ENCODE peak calls at places on chromosomes 1 and 21, in four cellular contexts. L is right lobe of liver, V is IMR-90, P is suprapubic skin. J is an unnamed sample.
A peak's percentile ranks its signal among the peaks of the same experiment; 100 is the strongest.

GRCh38 chr1:8115031-8115768 is 89.1 kb upstream of the ERRFI1 start:
- DNase-seq in V (no peak), L (no peak), P (no peak), J (no peak)

GRCh38 chr1:159938221-159938852 is 7.1 kb downstream of the IGSF9 start:
- DNase-seq in L (no peak), V (no peak), P (no peak), J (no peak)

GRCh38 chr1:74517599-74518051 is 5.2 kb upstream of the LRRC53 start:
- DNase-seq in L (no peak), P (no peak), V (no peak), J (no peak)

GRCh38 chr1:2807678-2808385 is 6.3 kb upstream of the TTC34 start:
- DNase-seq in L (no peak), P (no peak), V (no peak), J (no peak)

GRCh38 chr1:99674665-99675064 is 28.8 kb downstream of the PALMD start:
- DNase-seq in V (peak; percentile 44), L (no peak), P (no peak), J (no peak)

GRCh38 chr1:2174348-2175054 is 20.1 kb downstream of the FAAP20 start:
- DNase-seq in V (peak; percentile 54), L (no peak), P (no peak), J (no peak)

GRCh38 chr1:50110084-50110615 is 1.4 kb downstream of the ELAVL4 start:
- DNase-seq in P (no peak), L (no peak), V (no peak), J (no peak)

GRCh38 chr21:32256873-32257620 is 21.8 kb downstream of the MIS18A start:
- DNase-seq in P (peak; percentile 90), L (peak; percentile 54), V (peak; percentile 91), J (peak; percentile 82)

GRCh38 chr1:227946624-227947424 is 908 bp downstream of the WNT9A start:
- DNase-seq in V (peak; percentile 46), P (peak; percentile 75), L (peak; percentile 76), J (no peak)

DNA sequence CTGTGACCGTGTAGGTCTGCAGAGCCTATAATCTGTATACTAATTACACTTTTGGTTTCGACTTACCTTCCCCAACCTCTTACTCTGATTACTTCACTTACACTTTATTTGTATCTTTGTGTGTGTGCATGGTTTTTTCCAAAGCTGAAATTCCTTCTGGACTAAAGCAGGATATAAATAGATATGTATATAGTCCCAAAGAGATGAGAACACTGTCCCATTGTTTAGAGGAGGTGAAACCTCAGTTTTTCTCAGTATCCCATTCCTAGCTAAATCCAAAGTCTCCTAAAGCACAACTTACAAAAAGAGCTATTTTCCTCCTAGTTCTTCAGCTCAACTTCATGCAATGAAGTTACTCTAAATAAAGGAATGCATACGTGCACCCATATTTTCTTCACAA is 442.2 kb downstream of the SMYD3 start:
- DNase-seq in L (no peak), V (no peak), P (no peak), J (no peak)
- TF ChIP-seq POLR2A in L (no peak), V (no peak), P (no peak), J (no peak)

GRCh38 chr1:154154534-154155181 is at the start of gene NUP210L:
- DNase-seq in V (peak; percentile 89), L (peak; percentile 55), P (no peak), J (no peak)
- H3K4me3 ChIP-seq in V (peak within 1 kb of the TSS; percentile 28), L (no peak within 1 kb of the TSS), P (no peak within 1 kb of the TSS), J (no peak within 1 kb of the TSS)

DNA sequence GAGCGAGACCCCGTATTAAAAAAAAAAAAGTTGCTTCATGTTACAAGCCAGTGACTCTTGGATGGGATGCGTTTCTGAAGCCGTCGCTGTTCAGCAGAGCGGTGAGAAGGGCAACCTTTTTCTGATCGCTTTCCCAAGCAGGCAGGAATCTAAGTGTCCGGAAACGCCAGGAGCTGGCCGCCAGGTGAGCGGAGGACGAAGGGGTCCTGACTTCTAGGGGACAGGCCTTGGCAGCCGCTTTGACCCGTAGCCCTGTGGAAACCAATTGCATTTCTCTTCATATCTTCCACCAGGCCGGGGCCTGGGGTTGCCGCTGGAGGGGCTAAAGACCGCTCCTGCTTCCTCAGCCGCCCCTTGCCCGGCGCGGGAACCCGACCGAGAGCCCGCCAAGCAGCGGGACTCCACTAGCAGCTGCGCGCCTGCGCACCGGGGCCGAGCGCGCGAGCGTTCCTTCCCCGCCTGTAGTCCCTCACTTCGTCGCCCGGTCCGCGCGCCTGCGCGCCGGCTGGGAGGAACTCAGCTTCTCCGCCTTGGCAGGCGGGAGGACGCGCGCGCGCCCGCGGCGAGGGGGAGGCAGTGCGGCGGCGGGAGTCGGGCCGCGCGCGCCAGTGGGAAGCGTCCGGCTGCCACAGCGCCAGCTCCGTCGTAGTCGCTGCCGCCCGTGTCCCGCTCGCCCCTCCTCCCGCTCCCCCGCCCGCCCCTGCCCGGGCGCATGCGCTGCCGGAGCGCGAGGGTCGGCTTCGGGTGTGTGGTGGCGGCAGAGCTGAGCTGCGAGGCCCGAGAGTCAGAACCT is at the start of gene SPEN:
- DNase-seq in L (peak; percentile 99), V (peak; percentile 96), P (peak; percentile 98), J (peak; percentile 99)
- TF ChIP-seq POLR2A in L (peak; percentile 90), V (peak; percentile 61), P (peak; percentile 58), J (no peak)

GRCh38 chr1:78003070-78003751 is 1.5 kb upstream of the DNAJB4 start:
- DNase-seq in L (no peak), V (no peak), P (no peak), J (no peak)
- H3K4me3 ChIP-seq in L (no peak overlapping the region), V (no peak overlapping the region), P (no peak overlapping the region), J (no peak overlapping the region)

DNA sequence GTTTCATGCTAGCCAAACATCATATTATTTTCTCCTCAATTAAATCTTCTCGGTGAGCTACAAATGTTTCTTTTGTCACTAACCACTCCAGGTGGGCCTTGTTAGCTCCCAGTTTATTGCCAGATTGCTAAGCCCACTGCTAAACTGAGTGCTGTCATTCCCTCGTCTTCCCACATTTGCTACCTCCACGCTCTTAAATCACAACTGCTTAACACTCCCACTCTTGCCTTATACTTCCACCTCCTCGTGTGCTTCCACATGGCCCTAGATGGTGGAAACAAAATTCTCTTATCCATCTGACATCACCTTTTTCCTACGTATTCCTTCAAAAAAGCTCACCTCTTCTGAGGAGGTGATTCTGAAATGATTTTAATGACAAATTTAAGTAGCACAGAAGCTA is 34.6 kb upstream of the AKT3 start:
- DNase-seq in L (no peak), V (no peak), P (no peak), J (no peak)
- TF ChIP-seq POLR2A in L (no peak), V (no peak), P (no peak), J (no peak)

DNA sequence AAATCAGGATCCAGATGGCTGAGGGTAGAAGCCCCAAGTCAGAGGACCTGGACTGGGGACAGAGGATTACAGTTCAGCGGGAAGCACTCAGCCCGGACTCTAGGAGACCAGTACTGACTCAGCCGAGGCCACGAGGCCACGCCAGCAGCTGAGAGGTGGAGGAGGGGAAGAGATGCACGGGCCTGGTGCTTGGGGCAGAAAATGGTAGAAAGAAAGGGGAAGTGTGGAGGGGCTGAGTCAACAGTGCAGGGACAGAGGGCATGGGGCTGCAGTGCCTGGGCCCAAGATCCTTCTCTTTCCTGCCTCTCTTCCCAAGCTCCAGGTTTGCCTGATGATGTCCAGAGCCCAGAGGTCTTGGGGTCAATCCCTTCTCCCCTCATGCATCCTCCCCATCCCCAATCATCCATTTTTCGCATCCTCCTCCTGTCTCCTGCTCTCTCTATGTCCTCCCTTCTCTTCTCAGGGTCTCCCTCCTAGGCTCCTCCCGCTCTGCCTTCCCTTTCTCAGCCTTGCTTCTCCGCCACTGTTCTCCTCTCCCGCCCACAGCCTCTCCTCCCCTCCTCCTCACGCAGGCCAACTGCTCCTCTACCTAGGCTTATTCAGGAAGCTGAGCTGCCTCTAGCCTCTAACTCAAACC is 7.7 kb downstream of the ARHGEF2 start:
- DNase-seq in L (no peak), V (peak; percentile 88), P (peak; percentile 76), J (peak; percentile 68)
- H3K4me3 ChIP-seq in L (no peak overlapping the region), V (no peak overlapping the region), P (no peak overlapping the region), J (no peak overlapping the region)

GRCh38 chr21:41444703-41445464 is 18.8 kb downstream of the MX1 start:
- DNase-seq in L (no peak), P (peak; percentile 21), V (no peak), J (peak; percentile 63)
- TF ChIP-seq POLR2A in L (no peak), P (no peak), V (no peak), J (no peak)

J was measured in lower leg skin.